ENCODE peak calls at places on chromosomes 13 and 19, in six cellular contexts. J is GM23338, U is fibroblast of lung, Y is endothelial cell of umbilical vein, R is IMR-90, S is neural progenitor cell. G is an unnamed sample.

GRCh38 chr19:29542327-29542726 is 16.5 kb downstream of the VSTM2B start:
- DNase-seq in R (no peak), S (no peak), Y (no peak), U (no peak), J (no peak), G (no peak)

GRCh38 chr19:5934779-5935472 is 20.9 kb downstream of the CAPS start:
- DNase-seq in R (peak), U (peak), J (no peak), S (no peak), Y (peak), G (peak)

GRCh38 chr19:29845576-29846176 is 33.9 kb downstream of the CCNE1 start:
- DNase-seq in U (no peak), Y (no peak), S (peak), J (peak), R (peak), G (peak)

GRCh38 chr19:16417660-16418596 is 53.8 kb downstream of the EPS15L1 start:
- DNase-seq in S (peak), U (peak), J (peak), Y (peak), R (peak), G (peak)

GRCh38 chr13:48334534-48335127 is 31.1 kb downstream of the RB1 start:
- DNase-seq in U (peak), J (peak), S (peak), Y (peak), R (peak), G (peak)

GRCh38 chr13:74062933-74063332 is 71.3 kb downstream of the KLF12 start:
- DNase-seq in J (no peak), S (no peak), Y (no peak), R (peak), U (peak), G (peak)

GRCh38 chr13:112883241-112883945 is 85.6 kb upstream of the MCF2L start:
- DNase-seq in Y (no peak), U (no peak), J (no peak), S (no peak), R (no peak), G (no peak)

GRCh38 chr13:101917475-101917810 is 465.0 kb downstream of the ITGBL1 start:
- DNase-seq in J (peak), Y (no peak), S (peak), U (no peak), R (no peak), G (no peak)

GRCh38 chr13:114325729-114326128 is 11.4 kb downstream of the CHAMP1 start:
- DNase-seq in R (no peak), Y (no peak), J (no peak), U (no peak), S (no peak), G (no peak)

GRCh38 chr19:11047856-11048255 is 41.4 kb upstream of the LDLR start:
- DNase-seq in Y (no peak), R (no peak), J (no peak), S (no peak), U (no peak), G (no peak)

DNA sequence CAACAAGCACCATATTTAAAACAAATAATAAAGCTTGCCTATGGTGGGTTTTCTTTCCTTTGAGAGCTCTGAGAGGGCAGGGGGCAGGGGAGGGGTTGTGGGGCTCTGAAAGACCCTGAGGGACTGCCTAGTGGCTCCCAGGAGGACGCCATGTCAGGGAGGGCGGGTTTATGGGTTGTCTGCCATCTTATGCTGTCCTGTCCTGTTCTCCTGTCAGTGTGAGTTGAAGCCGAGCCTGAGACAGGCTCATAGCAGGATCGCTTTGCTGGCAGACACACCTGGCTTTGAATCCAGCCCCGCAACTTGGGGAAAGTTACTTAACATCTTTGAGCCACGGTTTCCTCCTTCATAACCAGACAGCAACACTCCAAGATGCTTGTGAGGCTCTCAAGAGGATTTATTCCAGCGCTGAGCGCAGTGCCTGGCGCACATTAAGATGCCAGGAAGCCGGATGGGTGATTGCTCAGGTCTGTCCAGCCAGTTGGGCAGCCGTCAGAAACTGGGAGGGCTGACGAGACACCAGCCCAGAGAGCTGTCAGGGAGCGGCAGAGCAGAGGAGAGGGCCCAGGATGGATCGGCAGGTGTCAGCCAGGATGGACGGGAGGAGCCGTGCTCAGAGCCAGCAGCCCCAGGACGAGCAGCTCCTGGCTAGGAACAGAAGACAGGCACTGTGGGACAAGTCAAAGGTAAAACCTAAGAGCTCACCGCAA is 36.8 kb upstream of the C1QTNF9 start:
- DNase-seq in Y (no peak), S (no peak), J (no peak), U (no peak), R (no peak), G (no peak)
- H2AFZ ChIP-seq in Y (no peak), S (no peak), J (no peak), U (no peak), R (no peak), G (peak)

GRCh38 chr19:4264812-4265211 is 14.3 kb upstream of the SHD start:
- DNase-seq in Y (no peak), J (no peak), S (no peak), R (no peak), U (no peak), G (no peak)
- H2AFZ ChIP-seq in Y (no peak), J (no peak), S (no peak), R (no peak), U (no peak), G (no peak)

GRCh38 chr19:40210919-40211318 is 7.3 kb downstream of the TTC9B start:
- DNase-seq in Y (no peak), R (no peak), U (no peak), J (peak), S (no peak), G (no peak)
- H2AFZ ChIP-seq in Y (no peak), R (no peak), U (no peak), J (no peak), S (no peak), G (no peak)

DNA sequence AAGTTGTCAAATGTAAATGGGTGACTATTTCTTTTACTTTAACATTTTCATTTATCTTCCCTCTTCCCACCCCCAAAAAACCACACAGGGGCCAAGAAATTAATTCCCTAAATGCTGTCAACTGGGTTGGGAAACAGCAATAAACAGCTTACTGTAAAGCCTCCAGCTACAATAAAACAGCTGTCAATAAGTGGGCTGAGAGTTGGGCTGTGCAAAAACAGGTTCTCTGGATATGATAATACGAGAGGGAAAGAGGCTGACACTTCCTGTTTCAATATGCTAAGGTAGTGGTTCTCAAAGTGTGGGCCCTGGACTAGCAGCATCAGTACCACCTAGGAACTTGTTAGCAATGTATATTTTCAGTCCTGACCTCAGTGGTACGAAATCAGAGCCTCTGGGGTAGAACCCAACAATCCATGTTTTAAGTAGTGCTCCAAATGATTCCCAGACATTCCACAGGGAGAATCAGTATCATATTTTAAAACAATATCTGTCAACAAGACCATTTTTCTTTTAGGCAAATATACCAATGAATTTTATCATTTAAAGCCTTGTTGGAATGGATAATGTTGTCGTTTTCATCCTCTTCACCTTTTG is 8.4 kb downstream of the PCDH9 start:
- DNase-seq in S (no peak), R (no peak), U (no peak), J (no peak), Y (no peak), G (no peak)
- H2AFZ ChIP-seq in S (no peak), R (no peak), U (peak), J (no peak), Y (no peak), G (no peak)

GRCh38 chr19:43638991-43639494 is 607 bp downstream of the CADM4 start:
- DNase-seq in R (no peak), Y (no peak), S (no peak), J (no peak), U (no peak), G (no peak)
- H2AFZ ChIP-seq in R (peak), Y (peak), S (no peak), J (no peak), U (no peak), G (no peak)

GRCh38 chr13:30802953-30803478 is 67.7 kb downstream of the ALOX5AP start:
- DNase-seq in J (peak), S (peak), Y (peak), R (peak), U (peak), G (peak)
- H2AFZ ChIP-seq in J (peak), S (peak), Y (peak), R (peak), U (peak), G (peak)

DNA sequence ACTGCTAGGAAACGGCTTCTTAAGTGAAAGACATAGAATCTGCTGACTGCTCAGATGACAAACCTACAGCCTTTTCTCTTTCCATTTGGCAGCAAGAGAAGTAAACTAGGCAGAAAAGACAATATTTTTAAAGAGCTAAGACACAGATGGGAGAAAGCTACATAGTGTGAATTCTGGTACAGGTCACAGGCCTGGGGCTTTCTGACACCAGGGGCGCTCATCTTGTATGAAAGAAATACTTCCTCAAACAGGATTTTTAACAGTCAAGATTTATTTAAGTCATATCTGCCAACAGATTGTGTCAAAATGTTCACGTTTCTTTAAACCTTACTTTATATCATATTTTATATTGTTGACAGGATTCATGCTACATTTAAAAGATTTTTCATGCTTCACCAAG is 78.4 kb downstream of the MIPEP start:
- DNase-seq in J (peak), Y (no peak), S (no peak), U (no peak), R (no peak), G (no peak)
- H2AFZ ChIP-seq in J (no peak), Y (no peak), S (no peak), U (no peak), R (no peak), G (no peak)

DNA sequence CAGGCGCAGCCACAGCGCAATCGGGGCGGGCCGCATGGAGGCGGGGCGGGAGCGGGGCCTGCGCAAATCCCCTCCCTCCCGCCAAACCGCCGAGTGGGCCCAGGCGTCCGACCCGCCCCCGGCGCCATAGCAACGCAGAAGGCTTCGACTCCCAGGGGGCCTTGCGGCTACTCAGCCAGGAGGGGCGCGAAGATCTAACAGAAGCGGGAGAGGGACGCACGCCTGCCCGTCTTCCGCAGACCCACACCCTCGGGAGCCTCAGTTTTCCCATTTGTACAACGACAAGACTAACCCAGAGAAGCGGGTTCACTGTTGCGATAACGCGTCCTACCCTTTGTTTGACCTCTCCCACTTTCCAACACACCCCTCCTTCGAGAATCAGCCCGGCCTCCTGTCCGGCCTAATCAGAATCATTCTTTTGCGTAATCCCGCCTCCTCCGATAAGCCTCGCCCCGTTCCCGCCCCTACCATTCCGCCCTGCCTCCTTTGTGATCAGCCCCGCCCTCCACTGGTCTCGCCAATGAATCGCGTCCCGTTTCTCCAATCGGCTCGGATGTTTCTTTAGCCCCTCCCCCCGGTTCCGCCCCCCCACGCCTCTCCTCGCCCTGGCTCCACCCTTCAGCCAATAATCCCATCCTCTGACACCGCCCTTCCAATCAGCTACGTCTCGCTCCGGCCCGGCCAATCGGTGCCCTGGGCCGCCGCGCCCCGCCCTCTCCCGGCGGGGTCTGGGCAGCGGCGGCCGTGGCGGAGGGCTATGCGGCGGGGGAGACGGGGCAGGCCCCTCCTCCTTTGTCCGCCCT is at the start of gene PCSK4:
- DNase-seq in S (peak), J (peak), R (peak), U (peak), Y (peak), G (peak)
- H2AFZ ChIP-seq in S (peak), J (peak), R (peak), U (peak), Y (peak), G (peak)

G was measured in GM23248.